ENCODE peak calls at places on chromosomes 7 and 10, in nine cellular contexts. T, M, P, B, I, J, G, W and D are unnamed samples.

GRCh38 chr10:63431962-63432797 is 33.6 kb downstream of the JMJD1C start:
- DNase-seq in G (peak), M (peak), B (no peak), T (no peak), I (no peak), J (peak), W (no peak), P (no peak), D (peak)

GRCh38 chr7:27196287-27196739 is 3.6 kb downstream of the HOXA13 start:
- DNase-seq in M (peak), P (peak), W (peak), I (no peak), B (peak), J (peak), G (peak), T (peak), D (peak)

GRCh38 chr7:73770002-73770859 is at the start of gene CLDN3:
- DNase-seq in M (no peak), T (peak), I (peak), W (peak), B (peak), G (peak), J (no peak), P (no peak), D (peak)

GRCh38 chr7:128904381-128905197 is 5.9 kb downstream of the KCP start:
- DNase-seq in T (peak), I (peak), M (peak), G (peak), J (peak), W (peak), B (no peak), P (peak), D (peak)

GRCh38 chr10:112687647-112688046 is 240.6 kb downstream of the VTI1A start:
- DNase-seq in P (peak), M (no peak), W (peak), I (no peak), B (no peak), J (no peak), T (no peak), G (peak), D (peak)

GRCh38 chr7:2635148-2635668 is 3.4 kb downstream of the TTYH3 start:
- DNase-seq in T (no peak), J (no peak), W (no peak), P (no peak), G (no peak), M (no peak), I (no peak), B (no peak), D (peak)

GRCh38 chr7:118311121-118311803 is 86.8 kb downstream of the ANKRD7 start:
- DNase-seq in W (no peak), T (no peak), I (peak), P (peak), B (no peak), J (peak), G (peak), M (no peak), D (no peak)

GRCh38 chr7:45082031-45082830 is 6.5 kb downstream of the NACAD start:
- DNase-seq in T (no peak), M (no peak), P (peak), B (no peak), W (no peak), I (no peak), J (no peak), G (no peak), D (no peak)

GRCh38 chr7:7110706-7111105 is 71.6 kb upstream of the C1GALT1 start:
- DNase-seq in B (no peak), G (no peak), P (no peak), T (no peak), W (no peak), M (no peak), I (no peak), J (no peak), D (no peak)

GRCh38 chr10:99329891-99330674 is 927 bp downstream of the CNNM1 start:
- DNase-seq in G (peak), T (peak), J (no peak), B (peak), M (no peak), W (peak), P (peak), I (no peak), D (peak)

GRCh38 chr10:94193466-94193924 is 169.2 kb downstream of the NOC3L start:
- DNase-seq in W (no peak), M (no peak), G (peak), T (peak), P (peak), B (no peak), J (no peak), I (no peak), D (peak)

GRCh38 chr10:93106631-93107072 is 33.0 kb downstream of the CYP26A1 start:
- DNase-seq in B (no peak), G (no peak), P (peak), J (no peak), I (no peak), W (no peak), M (no peak), T (no peak), D (no peak)

GRCh38 chr7:149147730-149148653 is 739 bp downstream of the ZNF398 start:
- DNase-seq in J (no peak), B (peak), G (peak), P (peak), I (no peak), W (peak), M (peak), T (peak), D (peak)

GRCh38 chr7:31958216-31958615 is 112.0 kb downstream of the PDE1C start:
- DNase-seq in W (no peak), B (no peak), J (no peak), M (no peak), G (no peak), P (peak), T (no peak), I (no peak), D (peak)

GRCh38 chr10:63707254-63707910 is 186.2 kb downstream of the REEP3 start:
- DNase-seq in J (peak), G (peak), W (peak), I (peak), B (no peak), M (peak), T (no peak), P (peak), D (peak)

GRCh38 chr7:36391436-36392198 is 2.0 kb downstream of the ANLN start:
- DNase-seq in T (no peak), B (no peak), P (peak), M (peak), I (no peak), G (peak), J (peak), W (no peak), D (no peak)
- H2AFZ ChIP-seq in T (no peak), B (peak), P (peak), M (peak), I (no peak), G (no peak), J (peak), W (peak), D (peak)

GRCh38 chr10:125839176-125839575 is 15.8 kb downstream of the BCCIP start:
- DNase-seq in M (no peak), B (no peak), T (no peak), G (no peak), J (no peak), P (no peak), I (no peak), W (no peak), D (no peak)
- H3K4me3 ChIP-seq in M (no peak), B (no peak), T (no peak), G (no peak), J (no peak), P (no peak), I (no peak), W (no peak), D (no peak)

GRCh38 chr10:546451-546850 is 143.0 kb downstream of the DIP2C start:
- DNase-seq in P (no peak), B (no peak), G (no peak), T (no peak), J (no peak), W (no peak), M (no peak), I (no peak), D (no peak)
- H2AFZ ChIP-seq in P (no peak), B (no peak), G (no peak), T (no peak), J (no peak), W (no peak), M (no peak), I (no peak), D (no peak)

DNA sequence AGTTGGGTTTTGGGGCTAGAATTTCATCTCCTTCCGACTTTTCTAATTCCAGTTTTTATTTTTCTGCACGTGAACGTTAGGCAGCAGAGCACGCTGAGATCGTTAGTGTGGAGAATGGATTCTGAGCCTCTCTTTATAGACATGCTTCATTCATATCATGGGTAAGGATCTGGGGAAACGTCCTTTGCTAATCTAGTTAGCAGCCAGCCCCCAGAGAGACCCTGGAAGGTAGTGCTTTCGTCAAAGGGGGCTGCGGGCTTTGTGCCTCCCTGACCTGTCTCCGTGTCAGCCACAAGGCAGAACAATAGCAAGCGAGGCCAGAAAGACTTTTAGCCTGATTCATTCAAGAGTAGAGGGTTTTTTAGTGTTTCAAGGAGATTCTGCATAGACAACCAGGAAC is 196.3 kb upstream of the KLF6 start:
- DNase-seq in W (no peak), M (no peak), B (peak), J (no peak), I (no peak), T (no peak), G (no peak), P (no peak), D (no peak)
- H3K4me3 ChIP-seq in W (no peak), M (no peak), B (no peak), J (no peak), I (no peak), T (no peak), G (no peak), P (no peak), D (no peak)